ENCODE peak calls at places on chromosome 15, in seven cellular contexts. W, Y, S, E, V, D and A are unnamed samples.

GRCh38 chr15:62658498-62658897 is 384.0 kb upstream of the TPM1 start:
- DNase-seq in V (no peak), E (no peak), Y (no peak), S (no peak), D (no peak), W (peak), A (peak)

GRCh38 chr15:100889359-100890058 is 9.9 kb downstream of the ALDH1A3 start:
- DNase-seq in W (no peak), S (peak), V (no peak), Y (no peak), E (peak), D (peak), A (peak)

GRCh38 chr15:53378096-53378620 is 381.3 kb downstream of the WDR72 start:
- DNase-seq in S (no peak), Y (no peak), D (peak), E (no peak), W (no peak), V (no peak), A (no peak)

GRCh38 chr15:68186671-68187397 is 18.3 kb downstream of the CALML4 start:
- DNase-seq in D (peak), V (peak), Y (no peak), E (no peak), W (no peak), S (peak), A (no peak)

GRCh38 chr15:68650901-68651709 is 72.3 kb downstream of the CORO2B start:
- DNase-seq in D (no peak), S (no peak), W (no peak), E (peak), V (no peak), Y (peak), A (peak)

GRCh38 chr15:90957791-90958190 is 3.1 kb downstream of the RCCD1 start:
- DNase-seq in S (no peak), Y (no peak), V (no peak), D (no peak), W (no peak), E (no peak), A (no peak)

GRCh38 chr15:62855085-62855476 is 187.5 kb upstream of the TPM1 start:
- DNase-seq in V (no peak), E (no peak), D (no peak), S (no peak), W (no peak), Y (no peak), A (no peak)

GRCh38 chr15:70466895-70467529 is 296.3 kb downstream of the UACA start:
- DNase-seq in V (no peak), Y (peak), S (peak), W (peak), D (peak), E (peak), A (peak)

GRCh38 chr15:39579487-39580116 is 1.3 kb upstream of the THBS1 start:
- DNase-seq in Y (peak), W (no peak), E (peak), S (peak), V (no peak), D (peak), A (peak)

GRCh38 chr15:73982251-73982962 is 9.7 kb downstream of the STOML1 start:
- DNase-seq in E (peak), Y (no peak), S (peak), V (peak), D (peak), W (peak), A (no peak)